ENCODE peak calls at places on chromosomes 11 and 22, in four cellular contexts. H is T-helper 17 cell, U is mammary epithelial cell, J is KBM-7. O is an unnamed sample.
A peak's percentile ranks its signal among the peaks of the same experiment; 100 is the strongest.

GRCh38 chr11:83007909-83008580 is 63.7 kb downstream of the RAB30 start:
- DNase-seq in H (no peak), U (no peak), J (peak; percentile 58), O (peak; percentile 47)

GRCh38 chr22:36587289-36588154 is 58.6 kb upstream of the EIF3D start:
- DNase-seq in H (no peak), U (no peak), J (no peak), O (peak; percentile 68)

GRCh38 chr22:19983701-19984100 is 32.9 kb downstream of the ARVCF start:
- DNase-seq in H (no peak), U (no peak), J (no peak), O (no peak)

GRCh38 chr11:125074511-125075241 is 11.6 kb downstream of the SLC37A2 start:
- DNase-seq in H (no peak), U (no peak), J (no peak), O (no peak)

GRCh38 chr11:3220521-3221407 is 2.2 kb upstream of the MRGPRG start:
- DNase-seq in H (no peak), U (no peak), J (no peak), O (no peak)

GRCh38 chr22:41197808-41198585 is 7.1 kb upstream of the L3MBTL2 start:
- DNase-seq in H (no peak), U (no peak), J (peak; percentile 79), O (peak; percentile 55)

GRCh38 chr11:127345819-127346459 is 345.4 kb upstream of the KIRREL3 start:
- DNase-seq in H (no peak), U (peak; percentile 9), J (peak; percentile 38), O (peak; percentile 22)

GRCh38 chr11:5624489-5625278 is at the start of gene TRIM34:
- DNase-seq in H (peak; percentile 24), U (peak; percentile 76), J (peak; percentile 92), O (peak; percentile 95)

GRCh38 chr11:92180226-92180625 is 44.4 kb upstream of the FAT3 start:
- DNase-seq in H (no peak), U (no peak), J (no peak), O (no peak)

GRCh38 chr11:26992031-26992541 is 1.8 kb upstream of the FIBIN start:
- DNase-seq in H (no peak), U (peak; percentile 88), J (no peak), O (peak; percentile 2)

GRCh38 chr22:40922484-40923303 is 28.5 kb upstream of the RBX1 start:
- DNase-seq in H (no peak), U (peak; percentile 35), J (peak; percentile 74), O (peak; percentile 50)

GRCh38 chr22:45855961-45856360 is 121.0 kb downstream of the WNT7B start:
- DNase-seq in H (no peak), U (no peak), J (no peak), O (no peak)

GRCh38 chr11:6900327-6900999 is 8.2 kb upstream of the OR2D2 start:
- DNase-seq in H (no peak), U (no peak), J (no peak), O (no peak)

GRCh38 chr11:114079406-114080072 is 20.0 kb downstream of the ZBTB16 start:
- DNase-seq in H (no peak), U (no peak), J (no peak), O (no peak)

GRCh38 chr11:36945384-36945783 is 347.3 kb upstream of the RAG2 start:
- DNase-seq in H (no peak), U (no peak), J (peak; percentile 24), O (no peak)

GRCh38 chr11:33741806-33742205 is 5.6 kb upstream of the CD59 start:
- DNase-seq in H (no peak), U (no peak), J (no peak), O (no peak)

GRCh38 chr11:45278721-45279120 is 7.4 kb downstream of the SYT13 start:
- DNase-seq in H (no peak), U (no peak), J (no peak), O (peak; percentile 66)

GRCh38 chr22:39654527-39654926 is 84.0 kb downstream of the CACNA1I start:
- DNase-seq in H (no peak), U (no peak), J (no peak), O (no peak)

O was measured in M059J.